ENCODE peak calls at places on chromosomes 3 and 15, in nine cellular contexts. I, N, D, Q, W, K, T, R and A are unnamed samples.

GRCh38 chr3:30795176-30795575 is 99.3 kb downstream of the GADL1 start:
- DNase-seq in I (no peak), N (no peak), D (no peak), Q (no peak), W (peak), K (no peak), T (peak), R (no peak), A (no peak)

GRCh38 chr3:11188231-11188630 is 33.9 kb downstream of the HRH1 start:
- DNase-seq in I (no peak), N (no peak), D (no peak), Q (no peak), W (no peak), K (no peak), T (no peak), R (no peak), A (no peak)

GRCh38 chr3:190345878-190346277 is 23.6 kb upstream of the CLDN1 start:
- DNase-seq in I (no peak), N (no peak), D (no peak), Q (no peak), W (peak), K (no peak), T (peak), R (no peak), A (no peak)

GRCh38 chr3:116067275-116067674 is 378.0 kb downstream of the LSAMP start:
- DNase-seq in I (no peak), N (no peak), D (no peak), Q (no peak), W (no peak), K (no peak), T (no peak), R (no peak), A (no peak)

GRCh38 chr3:43106293-43106628 is 382 bp upstream of the POMGNT2 start:
- DNase-seq in I (no peak), N (no peak), D (no peak), Q (no peak), W (no peak), K (no peak), T (peak), R (no peak), A (no peak)

GRCh38 chr3:23834082-23834870 is 28.5 kb downstream of the UBE2E1 start:
- DNase-seq in I (no peak), N (no peak), D (no peak), Q (no peak), W (no peak), K (no peak), T (peak), R (no peak), A (no peak)

GRCh38 chr15:68408526-68408925 is 23.4 kb downstream of the ITGA11 start:
- DNase-seq in I (no peak), N (no peak), D (no peak), Q (no peak), W (no peak), K (no peak), T (no peak), R (no peak), A (no peak)

GRCh38 chr3:66998075-66998898 is at the start of gene KBTBD8:
- DNase-seq in I (peak), N (peak), D (peak), Q (peak), W (peak), K (peak), T (peak), R (peak), A (peak)

GRCh38 chr3:119628816-119629445 is 31.2 kb downstream of the PLA1A start:
- DNase-seq in I (no peak), N (no peak), D (no peak), Q (no peak), W (no peak), K (peak), T (peak), R (no peak), A (no peak)

GRCh38 chr3:148614463-148614862 is 83.2 kb upstream of the AGTR1 start:
- DNase-seq in I (no peak), N (no peak), D (no peak), Q (no peak), W (no peak), K (no peak), T (no peak), R (no peak), A (no peak)

GRCh38 chr3:15361494-15362214 is 29.3 kb upstream of the SH3BP5 start:
- DNase-seq in I (no peak), N (no peak), D (no peak), Q (no peak), W (peak), K (peak), T (peak), R (no peak), A (no peak)

GRCh38 chr3:101995371-101996046 is 146.2 kb downstream of the NFKBIZ start:
- DNase-seq in I (no peak), N (no peak), D (no peak), Q (no peak), W (peak), K (no peak), T (peak), R (no peak), A (no peak)

GRCh38 chr3:64216706-64217105 is 8.6 kb downstream of the PRICKLE2 start:
- DNase-seq in I (no peak), N (no peak), D (no peak), Q (no peak), W (no peak), K (no peak), T (no peak), R (no peak), A (no peak)

GRCh38 chr15:32098033-32098432 is 67.7 kb downstream of the CHRNA7 start:
- DNase-seq in I (no peak), N (no peak), D (no peak), Q (no peak), W (no peak), K (no peak), T (no peak), R (no peak), A (no peak)

GRCh38 chr3:129723558-129724324 is 117.3 kb upstream of the PLXND1 start:
- DNase-seq in I (no peak), N (peak), D (no peak), Q (no peak), W (peak), K (no peak), T (peak), R (no peak), A (no peak)

GRCh38 chr3:40876496-40876895 is 322.8 kb upstream of the CTNNB1 start:
- DNase-seq in I (no peak), N (no peak), D (no peak), Q (no peak), W (peak), K (no peak), T (peak), R (no peak), A (no peak)

GRCh38 chr3:47034868-47035489 is 55.5 kb downstream of the NBEAL2 start:
- DNase-seq in I (no peak), N (no peak), D (no peak), Q (no peak), W (no peak), K (no peak), T (no peak), R (no peak), A (no peak)

GRCh38 chr3:123328851-123329635 is 119.8 kb downstream of the ADCY5 start:
- DNase-seq in I (no peak), N (peak), D (peak), Q (peak), W (peak), K (peak), T (peak), R (peak), A (peak)